ENCODE peak calls at places on chromosomes 3 and 15, in nine cellular contexts. One of them, this sample, is unnamed.

GRCh38 chr15:27850961-27851636 is 248.0 kb downstream of the OCA2 start:
- DNase-seq in SJSA1: no peak
- DNase-seq in OCI-LY7: no peak
- DNase-seq in heart right ventricle: no peak
- DNase-seq in AG04450: no peak
- DNase-seq in CD8-positive, alpha-beta T cell: no peak
- DNase-seq in neuronal stem cell: no peak
- DNase-seq in ovary: no peak
- DNase-seq in iPS DF 6.9: no peak
- DNase-seq in this sample: no peak

GRCh38 chr3:58112185-58112535 is 98.6 kb downstream of the DNASE1L3 start:
- DNase-seq in AG04450: no peak
- DNase-seq in ovary: no peak
- DNase-seq in iPS DF 6.9: no peak
- DNase-seq in OCI-LY7: no peak
- DNase-seq in SJSA1: no peak
- DNase-seq in neuronal stem cell: no peak
- DNase-seq in heart right ventricle: no peak
- DNase-seq in CD8-positive, alpha-beta T cell: no peak
- DNase-seq in this sample: no peak

GRCh38 chr15:53759333-53759975 is at the start of gene WDR72:
- DNase-seq in ovary: no peak
- DNase-seq in AG04450: no peak
- DNase-seq in neuronal stem cell: peak; percentile 11
- DNase-seq in OCI-LY7: no peak
- DNase-seq in heart right ventricle: no peak
- DNase-seq in CD8-positive, alpha-beta T cell: no peak
- DNase-seq in iPS DF 6.9: no peak
- DNase-seq in SJSA1: no peak
- DNase-seq in this sample: no peak

GRCh38 chr3:70383360-70383831 is 71.0 kb upstream of the MDFIC2 start:
- DNase-seq in AG04450: no peak
- DNase-seq in OCI-LY7: no peak
- DNase-seq in heart right ventricle: no peak
- DNase-seq in iPS DF 6.9: no peak
- DNase-seq in SJSA1: no peak
- DNase-seq in CD8-positive, alpha-beta T cell: no peak
- DNase-seq in neuronal stem cell: no peak
- DNase-seq in ovary: no peak
- DNase-seq in this sample: no peak

GRCh38 chr15:80991446-80991845 is 1.8 kb upstream of the MESD start:
- DNase-seq in AG04450: no peak
- DNase-seq in heart right ventricle: peak; percentile 75
- DNase-seq in neuronal stem cell: no peak
- DNase-seq in CD8-positive, alpha-beta T cell: no peak
- DNase-seq in ovary: peak; percentile 74
- DNase-seq in iPS DF 6.9: no peak
- DNase-seq in SJSA1: no peak
- DNase-seq in OCI-LY7: peak; percentile 71
- DNase-seq in this sample: peak; percentile 29

GRCh38 chr15:49088996-49089395 is 42.8 kb upstream of the SECISBP2L start:
- DNase-seq in iPS DF 6.9: no peak
- DNase-seq in SJSA1: no peak
- DNase-seq in ovary: no peak
- DNase-seq in CD8-positive, alpha-beta T cell: no peak
- DNase-seq in neuronal stem cell: no peak
- DNase-seq in AG04450: no peak
- DNase-seq in heart right ventricle: no peak
- DNase-seq in OCI-LY7: no peak
- DNase-seq in this sample: no peak

GRCh38 chr3:10242182-10243065 is 5.8 kb upstream of the TATDN2 start:
- DNase-seq in heart right ventricle: peak; percentile 31
- DNase-seq in neuronal stem cell: no peak
- DNase-seq in SJSA1: no peak
- DNase-seq in ovary: no peak
- DNase-seq in iPS DF 6.9: no peak
- DNase-seq in CD8-positive, alpha-beta T cell: peak; percentile 70
- DNase-seq in AG04450: no peak
- DNase-seq in OCI-LY7: peak; percentile 50
- DNase-seq in this sample: no peak

GRCh38 chr3:35883929-35884328 is 244.6 kb downstream of the ARPP21 start:
- DNase-seq in AG04450: no peak
- DNase-seq in neuronal stem cell: no peak
- DNase-seq in CD8-positive, alpha-beta T cell: no peak
- DNase-seq in heart right ventricle: no peak
- DNase-seq in SJSA1: no peak
- DNase-seq in iPS DF 6.9: no peak
- DNase-seq in ovary: no peak
- DNase-seq in OCI-LY7: no peak
- DNase-seq in this sample: no peak

GRCh38 chr3:141229132-141229531 is 2.5 kb upstream of the PXYLP1 start:
- DNase-seq in OCI-LY7: no peak
- DNase-seq in neuronal stem cell: no peak
- DNase-seq in SJSA1: no peak
- DNase-seq in AG04450: no peak
- DNase-seq in ovary: no peak
- DNase-seq in heart right ventricle: no peak
- DNase-seq in CD8-positive, alpha-beta T cell: no peak
- DNase-seq in iPS DF 6.9: no peak
- DNase-seq in this sample: no peak

GRCh38 chr3:69738291-69738690 is 973 bp upstream of the MITF start:
- DNase-seq in SJSA1: peak; percentile 10
- DNase-seq in ovary: no peak
- DNase-seq in neuronal stem cell: no peak
- DNase-seq in OCI-LY7: no peak
- DNase-seq in AG04450: no peak
- DNase-seq in heart right ventricle: no peak
- DNase-seq in CD8-positive, alpha-beta T cell: no peak
- DNase-seq in iPS DF 6.9: no peak
- DNase-seq in this sample: no peak

GRCh38 chr3:177931346-177931745 is 604.9 kb upstream of the KCNMB2 start:
- DNase-seq in ovary: no peak
- DNase-seq in SJSA1: no peak
- DNase-seq in CD8-positive, alpha-beta T cell: no peak
- DNase-seq in iPS DF 6.9: no peak
- DNase-seq in neuronal stem cell: no peak
- DNase-seq in heart right ventricle: no peak
- DNase-seq in OCI-LY7: no peak
- DNase-seq in AG04450: no peak
- DNase-seq in this sample: no peak

GRCh38 chr3:148992027-148992634 is 791 bp downstream of the GYG1 start:
- DNase-seq in ovary: peak; percentile 63
- DNase-seq in iPS DF 6.9: no peak
- DNase-seq in neuronal stem cell: peak; percentile 15
- DNase-seq in SJSA1: peak; percentile 20
- DNase-seq in OCI-LY7: peak; percentile 61
- DNase-seq in CD8-positive, alpha-beta T cell: no peak
- DNase-seq in heart right ventricle: peak; percentile 51
- DNase-seq in AG04450: no peak
- DNase-seq in this sample: no peak

GRCh38 chr3:193782280-193782654 is 189.3 kb downstream of the OPA1 start:
- DNase-seq in OCI-LY7: no peak
- DNase-seq in AG04450: no peak
- DNase-seq in heart right ventricle: no peak
- DNase-seq in ovary: no peak
- DNase-seq in SJSA1: peak; percentile 69
- DNase-seq in iPS DF 6.9: no peak
- DNase-seq in neuronal stem cell: no peak
- DNase-seq in CD8-positive, alpha-beta T cell: no peak
- DNase-seq in this sample: no peak

GRCh38 chr3:137647179-137647578 is 116.9 kb upstream of the SOX14 start:
- DNase-seq in CD8-positive, alpha-beta T cell: no peak
- DNase-seq in AG04450: no peak
- DNase-seq in ovary: no peak
- DNase-seq in neuronal stem cell: no peak
- DNase-seq in iPS DF 6.9: peak; percentile 25
- DNase-seq in SJSA1: no peak
- DNase-seq in heart right ventricle: no peak
- DNase-seq in OCI-LY7: no peak
- DNase-seq in this sample: no peak

DNA sequence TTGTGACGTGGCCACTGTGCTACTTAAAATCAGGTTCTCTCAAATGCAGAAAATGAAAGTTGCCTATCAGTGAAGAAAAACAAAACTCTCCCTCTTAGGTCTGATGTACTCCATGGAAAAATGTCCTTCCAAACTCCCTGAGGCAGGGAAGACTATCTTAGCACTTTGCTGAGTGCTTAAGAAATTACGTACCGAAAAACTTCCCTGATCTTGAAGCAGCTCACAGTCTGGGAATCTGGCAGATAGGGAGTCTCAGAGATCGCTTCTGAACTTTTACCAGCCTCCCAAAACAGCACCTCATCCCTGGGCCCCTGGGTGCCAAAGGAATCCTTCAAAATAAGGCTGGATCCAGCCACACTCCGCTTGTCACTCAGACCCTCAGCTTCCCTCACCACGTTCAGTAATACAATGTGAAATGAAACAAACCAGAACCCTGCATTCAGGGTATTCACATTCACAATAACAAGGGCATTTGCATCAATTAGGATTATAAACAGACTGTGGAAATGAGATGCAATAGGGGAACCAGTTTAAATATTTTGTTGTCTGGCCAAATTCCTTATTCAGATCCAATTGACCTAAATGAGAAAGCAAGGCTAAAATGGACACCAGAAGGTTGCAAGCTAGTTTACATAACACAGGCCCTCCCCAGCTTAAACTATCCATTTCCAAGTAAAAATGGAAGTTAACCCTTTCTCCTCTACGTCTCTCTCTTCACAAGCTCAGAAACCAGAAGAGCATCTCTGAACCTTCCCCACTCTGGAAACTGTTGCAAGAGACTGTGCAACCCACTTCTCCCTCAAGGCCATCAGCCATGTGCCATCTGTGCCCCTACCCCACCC is 20.9 kb downstream of the OSBPL10 start:
- DNase-seq in iPS DF 6.9: no peak
- DNase-seq in SJSA1: peak; percentile 23
- DNase-seq in AG04450: no peak
- DNase-seq in ovary: no peak
- DNase-seq in heart right ventricle: no peak
- DNase-seq in neuronal stem cell: no peak
- DNase-seq in OCI-LY7: peak; percentile 60
- DNase-seq in CD8-positive, alpha-beta T cell: no peak
- DNase-seq in this sample: no peak
- H3K27ac ChIP-seq in iPS DF 6.9: peak overlapping the region; percentile 97
- H3K27ac ChIP-seq in SJSA1: peak overlapping the region; percentile 13
- H3K27ac ChIP-seq in AG04450: peak overlapping the region; percentile 49
- H3K27ac ChIP-seq in ovary: peak overlapping the region; percentile 24
- H3K27ac ChIP-seq in heart right ventricle: peak overlapping the region; percentile 71
- H3K27ac ChIP-seq in neuronal stem cell: no peak overlapping the region
- H3K27ac ChIP-seq in OCI-LY7: peak overlapping the region; percentile 91
- H3K27ac ChIP-seq in CD8-positive, alpha-beta T cell: no peak overlapping the region
- H3K27ac ChIP-seq in this sample: no peak overlapping the region

GRCh38 chr15:41932511-41932910 is 38.7 kb upstream of the SPTBN5 start:
- DNase-seq in CD8-positive, alpha-beta T cell: no peak
- DNase-seq in SJSA1: no peak
- DNase-seq in AG04450: no peak
- DNase-seq in iPS DF 6.9: no peak
- DNase-seq in neuronal stem cell: no peak
- DNase-seq in heart right ventricle: no peak
- DNase-seq in OCI-LY7: no peak
- DNase-seq in ovary: no peak
- DNase-seq in this sample: no peak

GRCh38 chr15:41928637-41929620 is 35.1 kb upstream of the SPTBN5 start:
- DNase-seq in SJSA1: peak; percentile 42
- DNase-seq in ovary: no peak
- DNase-seq in CD8-positive, alpha-beta T cell: no peak
- DNase-seq in OCI-LY7: no peak
- DNase-seq in iPS DF 6.9: no peak
- DNase-seq in AG04450: no peak
- DNase-seq in neuronal stem cell: no peak
- DNase-seq in heart right ventricle: peak; percentile 71
- DNase-seq in this sample: no peak

GRCh38 chr15:41930867-41931222 is 37.0 kb upstream of the SPTBN5 start:
- DNase-seq in iPS DF 6.9: no peak
- DNase-seq in SJSA1: no peak
- DNase-seq in OCI-LY7: no peak
- DNase-seq in CD8-positive, alpha-beta T cell: no peak
- DNase-seq in neuronal stem cell: no peak
- DNase-seq in AG04450: no peak
- DNase-seq in heart right ventricle: no peak
- DNase-seq in ovary: no peak
- DNase-seq in this sample: no peak

GRCh38 chr15:41932101-41932500 is 38.2 kb upstream of the SPTBN5 start:
- DNase-seq in SJSA1: no peak
- DNase-seq in OCI-LY7: no peak
- DNase-seq in AG04450: no peak
- DNase-seq in ovary: no peak
- DNase-seq in neuronal stem cell: no peak
- DNase-seq in iPS DF 6.9: no peak
- DNase-seq in heart right ventricle: no peak
- DNase-seq in CD8-positive, alpha-beta T cell: no peak
- DNase-seq in this sample: no peak

GRCh38 chr15:41930221-41930866 is 36.5 kb upstream of the SPTBN5 start:
- DNase-seq in ovary: no peak
- DNase-seq in OCI-LY7: no peak
- DNase-seq in iPS DF 6.9: no peak
- DNase-seq in heart right ventricle: no peak
- DNase-seq in CD8-positive, alpha-beta T cell: no peak
- DNase-seq in AG04450: peak; percentile 76
- DNase-seq in SJSA1: peak; percentile 94
- DNase-seq in neuronal stem cell: no peak
- DNase-seq in this sample: no peak
- H3K27ac ChIP-seq in ovary: no peak overlapping the region
- H3K27ac ChIP-seq in OCI-LY7: no peak overlapping the region
- H3K27ac ChIP-seq in iPS DF 6.9: no peak overlapping the region
- H3K27ac ChIP-seq in heart right ventricle: peak overlapping the region; percentile 69
- H3K27ac ChIP-seq in CD8-positive, alpha-beta T cell: no peak overlapping the region
- H3K27ac ChIP-seq in AG04450: peak overlapping the region; percentile 78
- H3K27ac ChIP-seq in SJSA1: peak overlapping the region; percentile 95
- H3K27ac ChIP-seq in neuronal stem cell: no peak overlapping the region
- H3K27ac ChIP-seq in this sample: no peak overlapping the region

GRCh38 chr3:120436523-120437050 is 14.2 kb downstream of the FSTL1 start:
- DNase-seq in AG04450: no peak
- DNase-seq in OCI-LY7: no peak
- DNase-seq in iPS DF 6.9: no peak
- DNase-seq in ovary: no peak
- DNase-seq in SJSA1: no peak
- DNase-seq in neuronal stem cell: no peak
- DNase-seq in heart right ventricle: no peak
- DNase-seq in CD8-positive, alpha-beta T cell: no peak
- DNase-seq in this sample: no peak
- H3K27ac ChIP-seq in AG04450: no peak overlapping the region
- H3K27ac ChIP-seq in OCI-LY7: no peak overlapping the region
- H3K27ac ChIP-seq in iPS DF 6.9: no peak overlapping the region
- H3K27ac ChIP-seq in ovary: no peak overlapping the region
- H3K27ac ChIP-seq in SJSA1: peak overlapping the region; percentile 99
- H3K27ac ChIP-seq in neuronal stem cell: no peak overlapping the region
- H3K27ac ChIP-seq in heart right ventricle: peak overlapping the region; percentile 65
- H3K27ac ChIP-seq in CD8-positive, alpha-beta T cell: no peak overlapping the region
- H3K27ac ChIP-seq in this sample: no peak overlapping the region

DNA sequence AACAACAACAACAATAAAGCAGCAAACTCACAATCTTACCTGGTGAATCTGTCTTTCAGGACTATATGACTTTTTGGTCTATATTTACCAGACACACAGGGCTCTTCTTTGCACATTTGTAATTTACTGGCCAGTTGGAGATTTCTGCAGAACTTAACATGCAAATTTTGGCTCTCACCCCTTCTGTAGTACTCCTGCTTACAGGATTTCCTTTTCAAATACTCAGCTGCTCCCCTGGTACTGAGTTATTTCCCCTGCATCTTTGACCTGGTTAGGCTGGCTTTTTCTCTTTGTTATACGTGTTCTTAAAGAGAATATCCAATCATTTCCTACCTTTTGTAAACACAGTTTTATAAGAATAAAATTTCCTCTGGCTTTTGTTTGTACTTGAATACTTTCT is 228.0 kb downstream of the MBNL1 start:
- DNase-seq in CD8-positive, alpha-beta T cell: no peak
- DNase-seq in SJSA1: no peak
- DNase-seq in AG04450: no peak
- DNase-seq in heart right ventricle: no peak
- DNase-seq in ovary: no peak
- DNase-seq in OCI-LY7: no peak
- DNase-seq in iPS DF 6.9: no peak
- DNase-seq in neuronal stem cell: no peak
- DNase-seq in this sample: no peak
- H3K27ac ChIP-seq in CD8-positive, alpha-beta T cell: no peak overlapping the region
- H3K27ac ChIP-seq in SJSA1: no peak overlapping the region
- H3K27ac ChIP-seq in AG04450: no peak overlapping the region
- H3K27ac ChIP-seq in heart right ventricle: peak overlapping the region; percentile 69
- H3K27ac ChIP-seq in ovary: no peak overlapping the region
- H3K27ac ChIP-seq in OCI-LY7: no peak overlapping the region
- H3K27ac ChIP-seq in iPS DF 6.9: no peak overlapping the region
- H3K27ac ChIP-seq in neuronal stem cell: no peak overlapping the region
- H3K27ac ChIP-seq in this sample: no peak overlapping the region